ENCODE peak calls at places on chromosomes 1 and 21, in ten cellular contexts. V, H, Z, Y, G, N, S, W, J and R are unnamed samples.

GRCh38 chr1:188782220-188782841 is 1695.3 kb downstream of the BRINP3 start:
- DNase-seq in V (no peak), H (peak; percentile 40), Z (no peak), Y (peak; percentile 38), G (no peak), N (no peak), S (peak; percentile 66), W (peak; percentile 73), J (no peak), R (peak; percentile 65)

GRCh38 chr1:219582865-219583264 is 30.0 kb downstream of the ZC3H11B start:
- DNase-seq in V (no peak), H (no peak), Z (no peak), Y (no peak), G (no peak), N (no peak), S (no peak), W (no peak), J (no peak), R (no peak)

GRCh38 chr1:179448429-179449149 is 82.8 kb downstream of the AXDND1 start:
- DNase-seq in V (no peak), H (no peak), Z (no peak), Y (no peak), G (no peak), N (no peak), S (no peak), W (no peak), J (no peak), R (no peak)

GRCh38 chr1:239924741-239925350 is 166.8 kb upstream of the FMN2 start:
- DNase-seq in V (no peak), H (no peak), Z (no peak), Y (no peak), G (no peak), N (no peak), S (no peak), W (no peak), J (no peak), R (no peak)

GRCh38 chr1:112172294-112172882 is 182.9 kb upstream of the KCND3 start:
- DNase-seq in V (no peak), H (peak; percentile 31), Z (no peak), Y (no peak), G (peak; percentile 61), N (no peak), S (peak; percentile 50), W (peak; percentile 56), J (no peak), R (peak; percentile 39)

GRCh38 chr1:201916649-201917249 is 28.1 kb downstream of the SHISA4 start:
- DNase-seq in V (peak; percentile 54), H (peak; percentile 75), Z (no peak), Y (no peak), G (peak; percentile 76), N (no peak), S (peak; percentile 98), W (peak; percentile 95), J (no peak), R (peak; percentile 90)

GRCh38 chr1:8200317-8201115 is 117.4 kb upstream of the SLC45A1 start:
- DNase-seq in V (no peak), H (no peak), Z (no peak), Y (no peak), G (no peak), N (no peak), S (no peak), W (no peak), J (no peak), R (no peak)

GRCh38 chr21:29145354-29145782 is 14.9 kb downstream of the MAP3K7CL start:
- DNase-seq in V (no peak), H (peak; percentile 98), Z (no peak), Y (no peak), G (peak; percentile 27), N (no peak), S (peak; percentile 92), W (peak; percentile 94), J (no peak), R (peak; percentile 94)

GRCh38 chr1:99579691-99580171 is 66.2 kb upstream of the PALMD start:
- DNase-seq in V (no peak), H (no peak), Z (no peak), Y (no peak), G (no peak), N (no peak), S (no peak), W (no peak), J (no peak), R (peak; percentile 52)